ENCODE peak calls at places on chromosomes 16 and 17, in six cellular contexts. H is K562, B is GM12878, U is GM12891, J is H1, Z is HepG2. E is an unnamed sample.

GRCh38 chr16:57102888-57103879 is 10.8 kb downstream of the CPNE2 start:
- DNase-seq in B (no peak), J (no peak), U (no peak), H (no peak), Z (no peak), E (no peak)

GRCh38 chr16:81514568-81515258 is 70.1 kb downstream of the CMIP start:
- DNase-seq in Z (no peak), B (no peak), U (no peak), H (no peak), J (no peak), E (no peak)

GRCh38 chr17:21677911-21678310 is 14.4 kb upstream of the KCNJ18 start:
- DNase-seq in Z (no peak), U (no peak), B (no peak), H (no peak), J (no peak), E (no peak)

GRCh38 chr16:73713817-73714495 is 582.7 kb upstream of the PSMD7 start:
- DNase-seq in J (no peak), H (peak), U (no peak), B (no peak), Z (peak), E (no peak)

GRCh38 chr16:70612931-70613330 is 33.4 kb upstream of the IL34 start:
- DNase-seq in B (no peak), J (no peak), H (no peak), Z (no peak), U (no peak), E (no peak)

GRCh38 chr16:80014241-80014939 is 413.9 kb upstream of the MAF start:
- DNase-seq in Z (peak), U (no peak), H (no peak), J (no peak), B (no peak), E (no peak)

GRCh38 chr17:11278186-11278983 is 37.4 kb downstream of the SHISA6 start:
- DNase-seq in U (no peak), Z (no peak), J (no peak), H (no peak), B (no peak), E (no peak)

GRCh38 chr16:11676799-11677198 is 8.5 kb downstream of the SNN start:
- DNase-seq in J (no peak), H (no peak), Z (no peak), B (no peak), U (no peak), E (no peak)

GRCh38 chr17:57158795-57159194 is 73.7 kb downstream of the AKAP1 start:
- DNase-seq in J (no peak), H (no peak), Z (no peak), B (no peak), U (no peak), E (no peak)

GRCh38 chr17:74369221-74369620 is 1.9 kb downstream of the GPR142 start:
- DNase-seq in J (no peak), U (peak), H (no peak), Z (no peak), B (no peak), E (no peak)

GRCh38 chr17:49670641-49671040 is 7.3 kb downstream of the SPOP start:
- DNase-seq in Z (no peak), J (no peak), U (no peak), B (no peak), H (no peak), E (no peak)

GRCh38 chr17:13480877-13481276 is 120.9 kb downstream of the HS3ST3A1 start:
- DNase-seq in B (no peak), U (no peak), H (no peak), Z (no peak), J (no peak), E (no peak)

GRCh38 chr16:73152731-73153130 is 104.8 kb upstream of the ZFHX3 start:
- DNase-seq in J (peak), Z (peak), H (no peak), B (no peak), U (no peak), E (no peak)

GRCh38 chr17:49521521-49522185 is 26.6 kb downstream of the NGFR start:
- DNase-seq in Z (no peak), B (no peak), H (no peak), J (no peak), U (peak), E (no peak)

GRCh38 chr16:9836118-9836736 is 346.0 kb downstream of the GRIN2A start:
- DNase-seq in B (no peak), U (no peak), Z (no peak), J (no peak), H (peak), E (no peak)

GRCh38 chr17:28578246-28579195 is 1.8 kb upstream of the ALDOC start:
- DNase-seq in J (no peak), Z (no peak), H (no peak), U (no peak), B (no peak), E (no peak)

GRCh38 chr16:70804153-70804728 is 3.3 kb upstream of the VAC14 start:
- DNase-seq in J (no peak), B (no peak), Z (no peak), H (no peak), U (no peak), E (no peak)

GRCh38 chr17:53061446-53061845 is 761.3 kb upstream of the KIF2B start:
- DNase-seq in H (no peak), Z (no peak), U (no peak), J (peak), B (no peak), E (no peak)

GRCh38 chr16:25786748-25787147 is 95.0 kb downstream of the HS3ST4 start:
- DNase-seq in J (no peak), H (no peak), B (no peak), Z (no peak), U (no peak), E (no peak)

GRCh38 chr17:83177611-83178532 is 98.5 kb downstream of the METRNL start:
- DNase-seq in B (no peak), U (no peak), H (no peak), J (no peak), Z (no peak), E (no peak)

GRCh38 chr16:51657844-51658243 is 506.8 kb upstream of the SALL1 start:
- DNase-seq in J (no peak), H (no peak), Z (no peak), U (no peak), B (no peak), E (no peak)

GRCh38 chr16:53952215-53953208 is 248.6 kb downstream of the FTO start:
- DNase-seq in U (no peak), J (no peak), B (no peak), Z (no peak), H (no peak), E (no peak)

GRCh38 chr17:42979511-42980273 is at the start of gene PTGES3L:
- DNase-seq in B (no peak), U (peak), Z (peak), J (no peak), H (peak), E (peak)

GRCh38 chr17:8123695-8124349 is at the start of gene HES7:
- DNase-seq in B (no peak), J (no peak), H (no peak), U (no peak), Z (no peak), E (no peak)

GRCh38 chr17:17940451-17940911 is 31.7 kb downstream of the TOM1L2 start:
- DNase-seq in J (no peak), H (no peak), B (no peak), U (no peak), Z (no peak), E (no peak)

GRCh38 chr16:29710227-29711219 is 31.5 kb downstream of the QPRT start:
- DNase-seq in Z (peak), U (no peak), J (no peak), H (peak), B (no peak), E (no peak)

GRCh38 chr16:19307587-19308241 is 22.2 kb downstream of the CLEC19A start:
- DNase-seq in B (no peak), J (no peak), U (no peak), H (peak), Z (peak), E (no peak)

GRCh38 chr16:19305443-19305842 is 19.9 kb downstream of the CLEC19A start:
- DNase-seq in Z (no peak), H (no peak), J (no peak), B (no peak), U (no peak), E (no peak)

GRCh38 chr16:19304670-19305240 is 19.2 kb downstream of the CLEC19A start:
- DNase-seq in H (no peak), B (no peak), U (no peak), J (no peak), Z (no peak), E (no peak)

GRCh38 chr16:19308392-19308791 is 22.9 kb downstream of the CLEC19A start:
- DNase-seq in U (no peak), Z (no peak), H (no peak), B (no peak), J (no peak), E (no peak)

GRCh38 chr16:19309178-19309577 is 23.6 kb downstream of the CLEC19A start:
- DNase-seq in B (no peak), U (no peak), H (no peak), J (no peak), Z (no peak), E (no peak)
- TF ChIP-seq TAF1 in B (no peak), U (no peak), H (no peak), J (no peak), Z (no peak), E (no peak)

GRCh38 chr17:78276499-78276898 is 45.1 kb downstream of the TMEM235 start:
- DNase-seq in J (no peak), H (no peak), U (no peak), B (no peak), Z (no peak), E (no peak)

GRCh38 chr17:78276098-78276497 is 44.7 kb downstream of the TMEM235 start:
- DNase-seq in J (no peak), U (no peak), Z (no peak), B (peak), H (no peak), E (no peak)

GRCh38 chr17:78275355-78275754 is 43.9 kb downstream of the TMEM235 start:
- DNase-seq in J (no peak), U (no peak), B (no peak), Z (no peak), H (no peak), E (no peak)

GRCh38 chr17:78279360-78279990 is 48.0 kb downstream of the TMEM235 start:
- DNase-seq in U (no peak), J (no peak), H (no peak), Z (no peak), B (no peak), E (no peak)

DNA sequence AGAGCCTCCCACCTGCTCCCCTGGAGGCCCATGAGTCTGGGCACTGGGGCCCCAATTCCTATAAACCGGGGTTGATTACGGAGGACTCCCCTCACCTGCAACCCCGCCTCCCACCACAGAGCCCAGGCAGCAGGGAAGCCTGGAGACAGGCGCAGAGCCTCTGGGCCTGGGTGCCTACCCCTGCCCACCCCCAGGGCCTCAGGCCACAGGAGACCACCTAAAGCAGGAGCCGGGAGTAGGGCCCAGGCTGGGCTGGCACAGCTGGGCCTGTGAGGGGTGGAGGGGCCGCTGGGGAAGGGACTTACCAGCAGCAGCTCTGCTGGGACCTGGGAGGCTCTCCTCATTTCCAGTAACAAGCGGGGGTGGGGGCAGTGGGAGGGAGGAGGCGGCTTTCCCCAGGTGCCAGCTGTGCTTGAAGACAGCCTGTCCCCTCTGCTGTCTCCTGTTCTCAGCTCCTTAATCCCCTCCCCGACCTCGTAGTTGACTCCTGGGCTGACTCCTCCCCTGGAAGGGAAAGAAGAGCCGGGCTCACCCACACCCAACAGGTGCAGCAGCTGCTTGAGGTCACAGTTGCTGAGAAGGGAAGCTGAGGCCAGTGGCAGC is 46.8 kb downstream of the TMEM235 start:
- DNase-seq in U (no peak), B (no peak), H (peak), Z (no peak), J (no peak), E (no peak)
- TF ChIP-seq POLR2A in U (no peak), B (no peak), H (no peak), Z (no peak), J (no peak), E (no peak)

GRCh38 chr17:44872131-44872768 is 24.6 kb downstream of the HIGD1B start:
- DNase-seq in J (no peak), H (no peak), Z (no peak), B (no peak), U (no peak), E (no peak)
- TF ChIP-seq POLR2AphosphoS5 in J (no peak), H (no peak), Z (no peak), B (no peak), U (no peak), E (no peak)

GRCh38 chr16:88345943-88346560 is 36.7 kb upstream of the ZNF469 start:
- DNase-seq in H (no peak), U (no peak), B (no peak), J (no peak), Z (no peak), E (no peak)

GRCh38 chr16:88349153-88349902 is 33.4 kb upstream of the ZNF469 start:
- DNase-seq in J (no peak), H (no peak), Z (no peak), B (no peak), U (no peak), E (no peak)

GRCh38 chr16:88348377-88349152 is 34.2 kb upstream of the ZNF469 start:
- DNase-seq in Z (no peak), H (peak), J (no peak), U (no peak), B (no peak), E (no peak)

GRCh38 chr16:88346680-88347505 is 35.9 kb upstream of the ZNF469 start:
- DNase-seq in U (no peak), H (no peak), Z (no peak), B (no peak), J (no peak), E (no peak)

GRCh38 chr16:88347656-88348376 is 34.9 kb upstream of the ZNF469 start:
- DNase-seq in J (no peak), H (no peak), U (peak), Z (no peak), B (no peak), E (peak)
- TF ChIP-seq TAF1 in J (no peak), H (no peak), U (no peak), Z (no peak), B (no peak), E (no peak)

GRCh38 chr17:76642994-76643393 is 563 bp downstream of the ST6GALNAC1 start:
- DNase-seq in H (no peak), Z (no peak), B (no peak), J (no peak), U (no peak), E (no peak)

GRCh38 chr17:76645481-76645880 is 1.9 kb upstream of the ST6GALNAC1 start:
- DNase-seq in B (no peak), U (no peak), J (no peak), Z (no peak), H (no peak), E (no peak)

GRCh38 chr17:76642032-76642561 is 1.5 kb downstream of the ST6GALNAC1 start:
- DNase-seq in B (no peak), Z (no peak), U (no peak), J (no peak), H (no peak), E (no peak)

GRCh38 chr17:76644995-76645394 is 1.4 kb upstream of the ST6GALNAC1 start:
- DNase-seq in U (no peak), J (no peak), B (no peak), H (no peak), Z (no peak), E (no peak)

DNA sequence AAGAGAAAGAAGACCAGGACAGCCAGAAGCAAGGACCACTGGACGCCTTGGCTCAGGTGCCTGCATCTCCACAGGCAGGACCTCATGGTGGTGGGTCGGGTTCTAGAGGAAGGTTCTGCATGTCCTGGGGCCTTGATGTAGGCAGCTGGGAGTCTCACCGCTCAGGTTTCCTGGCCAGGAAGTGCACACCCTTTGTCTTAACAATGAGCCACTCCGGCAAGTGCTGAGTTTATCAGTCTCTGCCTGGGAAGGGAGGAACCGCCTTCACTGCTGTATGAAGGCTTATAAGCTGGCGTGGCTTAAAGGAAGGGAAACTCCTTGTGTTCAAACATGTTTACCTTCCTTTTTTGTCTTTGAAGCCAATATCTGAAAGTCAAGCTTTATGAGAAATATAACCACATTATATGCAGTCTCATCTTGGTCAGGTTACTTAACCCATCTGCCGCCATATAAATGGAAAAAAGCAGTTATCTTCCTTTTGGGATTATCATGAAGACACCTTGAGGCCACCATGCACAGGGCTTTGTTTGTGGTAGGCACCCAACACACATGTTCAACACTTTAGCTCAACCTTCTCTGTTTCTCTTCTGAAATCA is at the start of gene ST6GALNAC1:
- DNase-seq in Z (no peak), U (no peak), B (no peak), H (peak), J (no peak), E (no peak)
- TF ChIP-seq POLR2A in Z (no peak), U (no peak), B (no peak), H (peak), J (no peak), E (no peak)

GRCh38 chr16:68448360-68448970 is at the start of gene SMPD3:
- DNase-seq in U (peak), B (peak), J (peak), H (peak), Z (peak), E (peak)

GRCh38 chr16:68446941-68447675 is 1.2 kb downstream of the SMPD3 start:
- DNase-seq in H (no peak), J (no peak), U (no peak), Z (no peak), B (no peak), E (no peak)

GRCh38 chr16:68447721-68448359 is 468 bp downstream of the SMPD3 start:
- DNase-seq in U (no peak), H (no peak), B (no peak), J (no peak), Z (no peak), E (no peak)

GRCh38 chr16:68444058-68444657 is 4.2 kb downstream of the SMPD3 start:
- DNase-seq in J (no peak), H (peak), Z (peak), B (no peak), U (no peak), E (no peak)

GRCh38 chr16:68445458-68445857 is 2.9 kb downstream of the SMPD3 start:
- DNase-seq in J (no peak), B (peak), H (peak), U (peak), Z (peak), E (peak)
- TF ChIP-seq POLR2AphosphoS5 in J (no peak), B (no peak), H (no peak), U (no peak), Z (no peak), E (no peak)

GRCh38 chr17:14833201-14833773 is 431.8 kb downstream of the PMP22 start:
- DNase-seq in B (no peak), J (no peak), U (no peak), Z (no peak), H (no peak), E (no peak)

GRCh38 chr17:14840616-14841231 is 424.4 kb downstream of the PMP22 start:
- DNase-seq in U (no peak), Z (no peak), H (no peak), J (no peak), B (no peak), E (no peak)

GRCh38 chr17:14843086-14843795 is 421.9 kb downstream of the PMP22 start:
- DNase-seq in B (no peak), U (no peak), H (no peak), J (no peak), Z (no peak), E (no peak)

GRCh38 chr17:14838567-14838966 is 426.6 kb downstream of the PMP22 start:
- DNase-seq in J (no peak), B (no peak), H (no peak), Z (no peak), U (no peak), E (no peak)
- TF ChIP-seq TAF1 in J (no peak), B (no peak), H (no peak), Z (no peak), U (no peak), E (no peak)

DNA sequence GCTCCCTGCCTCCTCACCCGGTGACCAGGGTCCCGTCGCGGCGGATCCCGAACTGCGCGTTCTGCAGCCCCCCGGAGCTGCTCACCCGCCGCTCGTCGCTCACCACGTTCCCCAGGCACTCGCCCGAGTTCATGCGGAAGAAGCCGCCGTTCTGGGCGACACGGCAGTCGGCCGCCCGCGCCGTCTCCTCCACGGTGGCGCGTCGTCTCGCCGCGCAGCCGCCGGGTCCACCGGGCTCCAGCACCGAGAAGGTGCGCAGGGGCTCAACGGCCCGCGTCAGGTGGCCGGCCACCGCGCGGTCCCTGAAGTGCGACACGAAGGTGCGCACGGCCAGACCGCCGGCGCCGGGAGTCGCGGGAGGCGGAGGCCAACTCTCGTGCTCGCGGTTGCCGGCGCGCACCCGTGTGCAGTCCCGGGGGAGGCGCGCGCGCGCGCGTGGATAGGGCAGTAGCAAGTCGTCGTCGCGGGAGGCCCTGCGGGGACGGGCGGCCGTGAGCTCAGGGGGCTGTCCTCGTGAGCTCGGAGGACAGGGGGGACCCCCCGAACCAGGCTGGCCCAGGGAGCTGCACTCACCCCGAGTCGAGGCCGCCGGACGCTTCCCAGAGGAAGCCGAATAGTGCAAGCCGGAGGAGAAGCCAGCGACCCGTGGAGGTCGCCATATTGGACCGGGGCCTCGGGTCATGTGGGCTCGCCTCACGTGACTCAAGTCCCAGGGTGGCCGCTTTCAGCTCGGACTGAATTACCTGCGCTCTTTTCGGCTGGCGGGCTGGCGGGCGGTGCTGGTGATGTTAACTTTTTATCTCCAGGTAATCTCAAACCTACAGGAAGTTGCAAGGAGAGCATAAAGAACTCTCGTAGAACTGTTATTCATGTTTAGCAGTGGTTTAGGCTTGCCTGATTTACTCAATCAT is at the start of gene NAGPA:
- DNase-seq in H (peak), J (peak), U (peak), B (no peak), Z (peak), E (peak)
- TF ChIP-seq POLR2A in H (peak), J (no peak), U (peak), B (peak), Z (peak), E (peak)

GRCh38 chr17:29613371-29613837 is 9.3 kb downstream of the CORO6 start:
- DNase-seq in B (no peak), U (peak), J (no peak), Z (peak), H (no peak), E (peak)
- TF ChIP-seq POLR2AphosphoS5 in B (no peak), U (no peak), J (peak), Z (no peak), H (no peak), E (no peak)

GRCh38 chr17:59479141-59479540 is 86.3 kb upstream of the DHX40 start:
- DNase-seq in B (no peak), H (no peak), Z (no peak), J (no peak), U (no peak), E (no peak)
- TF ChIP-seq TAF1 in B (no peak), H (no peak), Z (no peak), J (no peak), U (no peak), E (no peak)

E was measured in GM12892.